ENCODE peak calls at places on chromosomes 6 and 20, in six cellular contexts. E, W, M, C, U and Y are unnamed samples.

GRCh38 chr6:35049885-35050284 is 91.3 kb downstream of the TCP11 start:
- DNase-seq in U (peak), E (no peak), M (peak), C (no peak), W (no peak), Y (peak)

GRCh38 chr20:59618131-59618530 is 13.8 kb downstream of the PHACTR3 start:
- DNase-seq in M (no peak), U (no peak), W (no peak), C (no peak), E (no peak), Y (no peak)

GRCh38 chr6:73542882-73543281 is 22.1 kb upstream of the EEF1A1 start:
- DNase-seq in E (no peak), M (no peak), U (no peak), W (peak), C (no peak), Y (no peak)

GRCh38 chr6:52000064-52000463 is 87.3 kb downstream of the PKHD1 start:
- DNase-seq in M (no peak), C (no peak), E (no peak), W (no peak), U (no peak), Y (no peak)

GRCh38 chr20:19670829-19671228 is 87.2 kb upstream of the RIN2 start:
- DNase-seq in U (no peak), W (no peak), M (no peak), E (no peak), C (no peak), Y (no peak)

GRCh38 chr6:1348675-1349074 is 36.8 kb downstream of the FOXQ1 start:
- DNase-seq in C (no peak), E (no peak), M (peak), W (no peak), U (peak), Y (no peak)

GRCh38 chr6:138004423-138005287 is 102.6 kb downstream of the PERP start:
- DNase-seq in U (no peak), C (peak), M (peak), W (peak), E (no peak), Y (no peak)

GRCh38 chr6:37170273-37171140 is 555 bp downstream of the PIM1 start:
- DNase-seq in U (peak), E (peak), C (peak), W (peak), M (peak), Y (peak)

GRCh38 chr6:99330159-99330558 is 19.3 kb downstream of the FAXC start:
- DNase-seq in W (no peak), C (peak), E (no peak), M (peak), U (peak), Y (peak)

GRCh38 chr6:340991-341827 is 48.9 kb downstream of the DUSP22 start:
- DNase-seq in E (no peak), W (no peak), C (peak), M (no peak), U (peak), Y (peak)

GRCh38 chr20:40744072-40744471 is 55.0 kb upstream of the MAFB start:
- DNase-seq in M (no peak), E (no peak), C (no peak), U (no peak), W (no peak), Y (no peak)

GRCh38 chr6:18343741-18344140 is 43.4 kb upstream of the RNF144B start:
- DNase-seq in E (no peak), W (no peak), M (peak), U (no peak), C (no peak), Y (no peak)

GRCh38 chr6:24666097-24666615 is 543 bp downstream of the TDP2 start:
- DNase-seq in C (peak), E (no peak), W (peak), U (peak), M (peak), Y (no peak)

GRCh38 chr6:54053893-54054391 is 57.3 kb upstream of the MLIP start:
- DNase-seq in W (no peak), M (peak), E (no peak), C (no peak), U (peak), Y (no peak)

GRCh38 chr20:33647603-33648395 is 14.3 kb upstream of the C20orf144 start:
- DNase-seq in U (no peak), C (peak), M (peak), W (peak), E (no peak), Y (peak)

GRCh38 chr6:96522469-96523009 is 933 bp downstream of the UFL1 start:
- DNase-seq in W (no peak), C (peak), E (no peak), M (peak), U (no peak), Y (no peak)

GRCh38 chr20:50339196-50339901 is 148.7 kb downstream of the CEBPB start:
- DNase-seq in E (no peak), C (peak), W (peak), M (peak), U (no peak), Y (no peak)

GRCh38 chr20:50340586-50340985 is 150.0 kb downstream of the CEBPB start:
- DNase-seq in M (no peak), E (no peak), C (no peak), U (no peak), W (no peak), Y (no peak)

GRCh38 chr20:50336631-50337030 is 146.0 kb downstream of the CEBPB start:
- DNase-seq in M (no peak), E (no peak), C (no peak), U (no peak), W (no peak), Y (no peak)

GRCh38 chr20:50337521-50338466 is 147.2 kb downstream of the CEBPB start:
- DNase-seq in E (no peak), C (no peak), W (peak), M (no peak), U (no peak), Y (no peak)

GRCh38 chr20:50338479-50339195 is 148.0 kb downstream of the CEBPB start:
- DNase-seq in M (peak), U (no peak), C (peak), E (peak), W (peak), Y (no peak)
- TF ChIP-seq CTCF in M (no peak), U (no peak), C (peak), E (no peak), W (no peak), Y (peak)

DNA sequence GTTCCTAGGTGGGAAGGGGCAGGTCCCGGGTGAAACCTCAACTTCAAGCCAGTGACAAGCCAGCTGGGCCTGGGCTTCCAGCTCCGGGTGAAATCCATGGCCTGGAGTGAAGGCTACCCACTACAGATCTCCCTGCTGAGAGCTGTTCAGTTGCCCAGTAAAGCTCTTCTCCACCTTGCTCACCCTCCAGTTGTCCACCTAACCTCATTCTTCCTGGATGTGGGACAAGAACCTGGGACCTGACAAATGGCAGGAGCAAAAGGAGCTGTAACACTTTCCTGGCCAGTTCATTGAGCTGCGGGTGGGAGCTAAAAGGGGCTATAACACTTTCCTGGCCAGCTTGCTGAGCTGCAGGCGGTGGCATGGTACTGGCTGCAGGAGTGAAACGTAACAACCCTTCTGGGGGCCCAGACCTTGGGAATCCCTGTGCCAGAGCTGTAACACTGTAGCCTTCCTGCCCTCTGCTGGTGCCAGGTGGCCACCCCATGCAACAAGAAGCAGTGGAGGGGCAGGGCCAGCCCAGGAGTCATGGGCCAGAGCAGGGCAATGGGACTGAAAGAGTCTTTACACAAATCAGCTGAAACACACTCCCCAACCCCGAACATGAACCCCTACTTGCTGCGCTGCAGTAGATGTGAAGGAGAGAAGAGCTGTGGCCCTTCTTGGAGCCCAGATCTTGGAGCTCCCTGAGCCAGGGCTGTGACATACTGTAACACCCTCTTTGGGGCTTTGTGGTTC is 3.6 kb upstream of the HINT3 start:
- DNase-seq in C (peak), M (peak), U (no peak), E (no peak), W (no peak), Y (no peak)
- TF ChIP-seq CTCF in C (peak), M (peak), U (no peak), E (no peak), W (no peak), Y (peak)

DNA sequence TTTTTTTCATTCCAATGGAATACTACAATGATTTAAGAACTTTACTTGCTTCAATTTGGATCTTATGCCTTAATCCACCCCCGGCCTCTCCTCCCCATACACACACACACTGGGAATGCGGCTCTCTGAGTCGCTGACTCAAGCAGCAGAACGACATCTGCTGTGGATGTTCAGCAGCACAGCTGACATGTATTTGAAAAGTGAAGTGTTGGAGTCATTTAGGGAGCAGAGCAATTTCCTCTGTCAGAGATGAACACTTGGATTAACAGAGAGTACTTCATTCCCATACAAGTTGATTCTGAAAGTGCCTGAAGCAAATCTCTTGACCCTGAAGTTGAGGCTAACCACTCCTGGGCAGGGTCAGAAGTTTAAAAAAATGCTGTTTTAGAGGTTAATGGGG is 27.9 kb upstream of the LAMA4 start:
- DNase-seq in U (peak), C (no peak), E (no peak), W (no peak), M (peak), Y (no peak)
- TF ChIP-seq CTCF in U (no peak), C (no peak), E (no peak), W (no peak), M (peak), Y (no peak)

GRCh38 chr20:49323622-49324238 is 45.9 kb upstream of the ZNFX1 start:
- DNase-seq in U (no peak), M (peak), W (no peak), E (no peak), C (peak), Y (peak)
- TF ChIP-seq CTCF in U (no peak), M (peak), W (no peak), E (peak), C (peak), Y (peak)

GRCh38 chr6:4351857-4352669 is 216.7 kb upstream of the ECI2 start:
- DNase-seq in M (peak), U (peak), E (no peak), W (peak), C (no peak), Y (no peak)
- TF ChIP-seq CTCF in M (peak), U (no peak), E (no peak), W (no peak), C (no peak), Y (no peak)

GRCh38 chr6:30981942-30982772 is 1.4 kb upstream of the MUC21 start:
- DNase-seq in E (no peak), C (no peak), M (peak), W (no peak), U (peak), Y (no peak)
- TF ChIP-seq CTCF in E (no peak), C (no peak), M (peak), W (no peak), U (peak), Y (no peak)

GRCh38 chr6:42176981-42177380 is 3.8 kb downstream of the GUCA1A start:
- DNase-seq in M (no peak), U (no peak), E (no peak), W (no peak), C (no peak), Y (no peak)

GRCh38 chr6:42177514-42178364 is 4.6 kb downstream of the GUCA1A start:
- DNase-seq in M (no peak), W (no peak), E (no peak), C (no peak), U (no peak), Y (no peak)

GRCh38 chr6:42179261-42179955 is 6.2 kb downstream of the GUCA1A start:
- DNase-seq in M (no peak), E (no peak), C (no peak), W (no peak), U (no peak), Y (no peak)

GRCh38 chr6:42173101-42173500 is at the start of gene GUCA1A:
- DNase-seq in M (no peak), W (no peak), E (no peak), U (no peak), C (no peak), Y (no peak)

GRCh38 chr6:42175860-42176259 is 2.7 kb downstream of the GUCA1A start:
- DNase-seq in C (no peak), U (no peak), E (no peak), W (no peak), M (no peak), Y (no peak)
- TF ChIP-seq CTCF in C (no peak), U (no peak), E (no peak), W (no peak), M (peak), Y (no peak)

GRCh38 chr6:79427721-79428120 is 109.5 kb downstream of the LCA5 start:
- DNase-seq in U (no peak), W (no peak), M (no peak), E (no peak), C (no peak), Y (no peak)

GRCh38 chr6:79430913-79431312 is 106.3 kb downstream of the LCA5 start:
- DNase-seq in W (no peak), E (no peak), U (no peak), C (no peak), M (no peak), Y (no peak)

GRCh38 chr6:79426625-79427278 is 110.5 kb downstream of the LCA5 start:
- DNase-seq in M (no peak), U (no peak), E (no peak), W (no peak), C (no peak), Y (no peak)

GRCh38 chr6:79432726-79433125 is 104.5 kb downstream of the LCA5 start:
- DNase-seq in U (no peak), C (no peak), M (no peak), W (no peak), E (no peak), Y (no peak)

GRCh38 chr6:79431469-79431868 is 105.8 kb downstream of the LCA5 start:
- DNase-seq in M (no peak), C (peak), W (no peak), U (no peak), E (no peak), Y (no peak)
- TF ChIP-seq CTCF in M (peak), C (peak), W (no peak), U (no peak), E (no peak), Y (peak)

GRCh38 chr6:8014947-8015346 is 49.2 kb downstream of the BLOC1S5 start:
- DNase-seq in E (no peak), C (no peak), U (no peak), W (no peak), M (no peak), Y (no peak)
- TF ChIP-seq CTCF in E (no peak), C (no peak), U (no peak), W (no peak), M (no peak), Y (no peak)

GRCh38 chr6:120083186-120083585 is 733.6 kb upstream of the MAN1A1 start:
- DNase-seq in E (no peak), C (no peak), U (no peak), W (no peak), M (no peak), Y (no peak)
- TF ChIP-seq CTCF in E (no peak), C (no peak), U (no peak), W (no peak), M (no peak), Y (no peak)